ENCODE peak calls at places on chromosomes 1 and 21, in six cellular contexts. One of them, this sample, is unnamed. For H3K27me3, the result is how much of the 10 kb centered on the place peaks cover.

GRCh38 chr1:16375521-16376359 is 8.7 kb downstream of the SZRD1 start:
- DNase-seq in left lung: no peak
- DNase-seq in GM23248: peak
- DNase-seq in tibial artery: no peak
- DNase-seq in PC-3: peak
- DNase-seq in fibroblast of lung: peak
- DNase-seq in this sample: no peak

GRCh38 chr1:12409676-12410075 is 179.8 kb downstream of the VPS13D start:
- DNase-seq in left lung: no peak
- DNase-seq in GM23248: no peak
- DNase-seq in tibial artery: no peak
- DNase-seq in PC-3: no peak
- DNase-seq in fibroblast of lung: peak
- DNase-seq in this sample: no peak

GRCh38 chr1:224678168-224678567 is 62.1 kb downstream of the CNIH3 start:
- DNase-seq in left lung: no peak
- DNase-seq in GM23248: no peak
- DNase-seq in tibial artery: no peak
- DNase-seq in PC-3: no peak
- DNase-seq in fibroblast of lung: no peak
- DNase-seq in this sample: no peak

GRCh38 chr1:145918992-145919939 is 749 bp upstream of the PEX11B start:
- DNase-seq in left lung: peak
- DNase-seq in GM23248: peak
- DNase-seq in tibial artery: peak
- DNase-seq in PC-3: peak
- DNase-seq in fibroblast of lung: peak
- DNase-seq in this sample: no peak

GRCh38 chr1:1551524-1552262 is 11.3 kb upstream of the TMEM240 start:
- DNase-seq in left lung: no peak
- DNase-seq in GM23248: no peak
- DNase-seq in tibial artery: no peak
- DNase-seq in PC-3: no peak
- DNase-seq in fibroblast of lung: no peak
- DNase-seq in this sample: no peak

GRCh38 chr21:45491056-45491455 is 51.2 kb downstream of the SLC19A1 start:
- DNase-seq in left lung: no peak
- DNase-seq in GM23248: no peak
- DNase-seq in tibial artery: no peak
- DNase-seq in PC-3: no peak
- DNase-seq in fibroblast of lung: no peak
- DNase-seq in this sample: no peak

GRCh38 chr1:54940027-54940426 is 40.4 kb upstream of the TMEM61 start:
- DNase-seq in left lung: no peak
- DNase-seq in GM23248: no peak
- DNase-seq in tibial artery: no peak
- DNase-seq in PC-3: peak
- DNase-seq in fibroblast of lung: peak
- DNase-seq in this sample: no peak

GRCh38 chr1:2999571-2999970 is 21.7 kb upstream of the ACTRT2 start:
- DNase-seq in left lung: peak
- DNase-seq in GM23248: no peak
- DNase-seq in tibial artery: peak
- DNase-seq in PC-3: no peak
- DNase-seq in fibroblast of lung: no peak
- DNase-seq in this sample: peak

GRCh38 chr1:158007949-158008386 is 14.5 kb downstream of the KIRREL1 start:
- DNase-seq in left lung: no peak
- DNase-seq in GM23248: no peak
- DNase-seq in tibial artery: no peak
- DNase-seq in PC-3: no peak
- DNase-seq in fibroblast of lung: no peak
- DNase-seq in this sample: no peak

GRCh38 chr1:40363721-40364120 is 9.8 kb upstream of the SMAP2 start:
- DNase-seq in left lung: no peak
- DNase-seq in GM23248: peak
- DNase-seq in tibial artery: no peak
- DNase-seq in PC-3: no peak
- DNase-seq in fibroblast of lung: no peak
- DNase-seq in this sample: no peak

GRCh38 chr1:3326516-3327388 is 127.7 kb upstream of the ARHGEF16 start:
- DNase-seq in left lung: peak
- DNase-seq in GM23248: no peak
- DNase-seq in tibial artery: no peak
- DNase-seq in PC-3: no peak
- DNase-seq in fibroblast of lung: no peak
- DNase-seq in this sample: no peak

GRCh38 chr21:26849428-26850115 is 4.4 kb upstream of the ADAMTS1 start:
- DNase-seq in left lung: no peak
- DNase-seq in GM23248: peak
- DNase-seq in tibial artery: no peak
- DNase-seq in PC-3: peak
- DNase-seq in fibroblast of lung: peak
- DNase-seq in this sample: no peak

GRCh38 chr1:154404984-154405761 is at the start of gene IL6R:
- DNase-seq in left lung: peak
- DNase-seq in GM23248: peak
- DNase-seq in tibial artery: peak
- DNase-seq in PC-3: peak
- DNase-seq in fibroblast of lung: peak
- DNase-seq in this sample: peak

GRCh38 chr1:155267373-155267772 is 5.2 kb upstream of the SCAMP3 start:
- DNase-seq in left lung: no peak
- DNase-seq in GM23248: no peak
- DNase-seq in tibial artery: no peak
- DNase-seq in PC-3: no peak
- DNase-seq in fibroblast of lung: no peak
- DNase-seq in this sample: no peak

GRCh38 chr1:222370911-222371717 is 176.8 kb downstream of the HHIPL2 start:
- DNase-seq in left lung: no peak
- DNase-seq in GM23248: peak
- DNase-seq in tibial artery: no peak
- DNase-seq in PC-3: no peak
- DNase-seq in fibroblast of lung: peak
- DNase-seq in this sample: no peak

GRCh38 chr1:173477286-173478098 is at the start of gene PRDX6:
- DNase-seq in left lung: peak
- DNase-seq in GM23248: peak
- DNase-seq in tibial artery: peak
- DNase-seq in PC-3: peak
- DNase-seq in fibroblast of lung: peak
- DNase-seq in this sample: peak

GRCh38 chr1:12204754-12205658 is 24.8 kb upstream of the VPS13D start:
- DNase-seq in left lung: no peak
- DNase-seq in GM23248: no peak
- DNase-seq in tibial artery: no peak
- DNase-seq in PC-3: no peak
- DNase-seq in fibroblast of lung: no peak
- DNase-seq in this sample: no peak

GRCh38 chr1:174988539-174988938 is 11.2 kb upstream of the CACYBP start:
- DNase-seq in left lung: no peak
- DNase-seq in GM23248: no peak
- DNase-seq in tibial artery: no peak
- DNase-seq in PC-3: no peak
- DNase-seq in fibroblast of lung: no peak
- DNase-seq in this sample: no peak

GRCh38 chr1:240027059-240027462 is 64.6 kb upstream of the FMN2 start:
- DNase-seq in left lung: no peak
- DNase-seq in GM23248: peak
- DNase-seq in tibial artery: no peak
- DNase-seq in PC-3: peak
- DNase-seq in fibroblast of lung: peak
- DNase-seq in this sample: no peak

GRCh38 chr1:67433830-67434229 is 3.6 kb upstream of the SERBP1 start:
- DNase-seq in left lung: no peak
- DNase-seq in GM23248: no peak
- DNase-seq in tibial artery: no peak
- DNase-seq in PC-3: no peak
- DNase-seq in fibroblast of lung: no peak
- DNase-seq in this sample: no peak

GRCh38 chr1:64550505-64550904 is 80.6 kb downstream of the CACHD1 start:
- DNase-seq in left lung: no peak
- DNase-seq in GM23248: no peak
- DNase-seq in tibial artery: no peak
- DNase-seq in PC-3: no peak
- DNase-seq in fibroblast of lung: no peak
- DNase-seq in this sample: no peak

GRCh38 chr1:16231331-16232315 is 5.4 kb downstream of the CPLANE2 start:
- DNase-seq in left lung: peak
- DNase-seq in GM23248: no peak
- DNase-seq in tibial artery: no peak
- DNase-seq in PC-3: no peak
- DNase-seq in fibroblast of lung: no peak
- DNase-seq in this sample: no peak

GRCh38 chr1:2800664-2801045 is 838 bp downstream of the TTC34 start:
- DNase-seq in left lung: no peak
- DNase-seq in GM23248: no peak
- DNase-seq in tibial artery: no peak
- DNase-seq in PC-3: no peak
- DNase-seq in fibroblast of lung: no peak
- DNase-seq in this sample: peak

GRCh38 chr1:77378723-77379533 is 97.1 kb downstream of the AK5 start:
- DNase-seq in left lung: no peak
- DNase-seq in GM23248: no peak
- DNase-seq in tibial artery: no peak
- DNase-seq in PC-3: peak
- DNase-seq in fibroblast of lung: peak
- DNase-seq in this sample: no peak

GRCh38 chr1:94248956-94249688 is 11.7 kb upstream of the ARHGAP29 start:
- DNase-seq in left lung: no peak
- DNase-seq in GM23248: peak
- DNase-seq in tibial artery: no peak
- DNase-seq in PC-3: peak
- DNase-seq in fibroblast of lung: peak
- DNase-seq in this sample: no peak

GRCh38 chr1:212667223-212668139 is 32.2 kb downstream of the BATF3 start:
- DNase-seq in left lung: no peak
- DNase-seq in GM23248: peak
- DNase-seq in tibial artery: peak
- DNase-seq in PC-3: peak
- DNase-seq in fibroblast of lung: peak
- DNase-seq in this sample: no peak
- H3K4me3 ChIP-seq in left lung: no peak
- H3K4me3 ChIP-seq in GM23248: peak
- H3K4me3 ChIP-seq in tibial artery: no peak
- H3K4me3 ChIP-seq in PC-3: peak
- H3K4me3 ChIP-seq in fibroblast of lung: peak
- H3K4me3 ChIP-seq in this sample: no peak

GRCh38 chr1:181105134-181106021 is 16.9 kb downstream of the IER5 start:
- DNase-seq in left lung: peak
- DNase-seq in GM23248: peak
- DNase-seq in tibial artery: peak
- DNase-seq in PC-3: peak
- DNase-seq in fibroblast of lung: peak
- DNase-seq in this sample: peak
- H3K27me3 ChIP-seq in left lung: under half
- H3K27me3 ChIP-seq in GM23248: under half
- H3K27me3 ChIP-seq in tibial artery: under half
- H3K27me3 ChIP-seq in PC-3: under half
- H3K27me3 ChIP-seq in fibroblast of lung: under half
- H3K27me3 ChIP-seq in this sample: under half

GRCh38 chr21:44486302-44486701 is 31.0 kb downstream of the LRRC3 start:
- DNase-seq in left lung: no peak
- DNase-seq in GM23248: no peak
- DNase-seq in tibial artery: no peak
- DNase-seq in PC-3: no peak
- DNase-seq in fibroblast of lung: no peak
- DNase-seq in this sample: no peak
- H3K4me3 ChIP-seq in left lung: peak
- H3K4me3 ChIP-seq in GM23248: no peak
- H3K4me3 ChIP-seq in tibial artery: no peak
- H3K4me3 ChIP-seq in PC-3: no peak
- H3K4me3 ChIP-seq in fibroblast of lung: no peak
- H3K4me3 ChIP-seq in this sample: no peak

GRCh38 chr21:35481005-35481404 is 431.9 kb upstream of the RUNX1 start:
- DNase-seq in left lung: no peak
- DNase-seq in GM23248: no peak
- DNase-seq in tibial artery: no peak
- DNase-seq in PC-3: no peak
- DNase-seq in fibroblast of lung: no peak
- DNase-seq in this sample: no peak
- H3K27me3 ChIP-seq in left lung: under half
- H3K27me3 ChIP-seq in GM23248: under half
- H3K27me3 ChIP-seq in tibial artery: under half
- H3K27me3 ChIP-seq in PC-3: under half
- H3K27me3 ChIP-seq in fibroblast of lung: under half
- H3K27me3 ChIP-seq in this sample: under half

DNA sequence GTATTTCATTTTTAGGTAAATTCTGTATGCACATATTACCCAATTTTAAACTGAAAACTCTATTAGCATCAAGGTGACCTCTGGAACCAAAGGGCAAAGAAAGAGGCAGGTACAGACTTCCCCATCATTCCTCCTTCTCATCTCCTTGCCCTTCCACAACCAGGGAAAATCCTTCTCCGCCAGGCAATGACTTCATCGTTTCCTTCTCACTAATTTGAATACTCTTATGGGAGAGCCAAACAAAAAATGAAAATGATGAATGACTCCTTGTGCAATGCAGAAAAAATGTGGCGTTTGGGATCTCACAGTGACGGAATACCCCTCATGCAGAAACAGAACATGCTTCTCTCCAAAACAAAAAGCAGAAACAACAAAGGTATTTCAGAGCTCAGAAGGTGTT is 83.7 kb downstream of the HLCS start:
- DNase-seq in left lung: no peak
- DNase-seq in GM23248: no peak
- DNase-seq in tibial artery: no peak
- DNase-seq in PC-3: no peak
- DNase-seq in fibroblast of lung: peak
- DNase-seq in this sample: no peak
- H3K4me3 ChIP-seq in left lung: no peak
- H3K4me3 ChIP-seq in GM23248: no peak
- H3K4me3 ChIP-seq in tibial artery: no peak
- H3K4me3 ChIP-seq in PC-3: no peak
- H3K4me3 ChIP-seq in fibroblast of lung: no peak
- H3K4me3 ChIP-seq in this sample: no peak

DNA sequence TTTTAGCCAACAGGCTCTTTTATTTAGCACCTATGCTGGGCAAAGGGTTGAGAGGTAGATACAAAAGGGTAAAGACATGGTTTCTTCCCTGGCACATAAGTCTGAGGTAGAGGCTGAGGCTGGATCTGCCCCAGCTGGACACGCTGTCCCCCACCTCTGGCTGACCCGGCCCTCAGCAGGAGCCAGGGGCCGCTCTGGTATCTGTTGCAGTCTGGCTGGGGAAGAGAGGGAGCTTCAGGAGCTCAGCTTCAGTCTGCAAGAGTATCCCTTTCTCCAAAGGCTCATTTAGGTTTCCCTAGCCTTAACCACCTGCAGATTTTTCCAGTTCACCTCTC is 14.2 kb downstream of the BLACAT1 start:
- DNase-seq in left lung: no peak
- DNase-seq in GM23248: no peak
- DNase-seq in tibial artery: no peak
- DNase-seq in PC-3: no peak
- DNase-seq in fibroblast of lung: no peak
- DNase-seq in this sample: no peak
- H3K27me3 ChIP-seq in left lung: under half
- H3K27me3 ChIP-seq in GM23248: under half
- H3K27me3 ChIP-seq in tibial artery: under half
- H3K27me3 ChIP-seq in PC-3: under half
- H3K27me3 ChIP-seq in fibroblast of lung: under half
- H3K27me3 ChIP-seq in this sample: under half

This sample was measured in dorsolateral prefrontal cortex.